ENCODE peak calls at places on chromosome 1, in nine cellular contexts. One of them, this sample, is unnamed.
A peak's percentile ranks its signal among the peaks of the same experiment; 100 is the strongest.

GRCh38 chr1:198880397-198880796 is 241.6 kb downstream of the PTPRC start:
- DNase-seq in right lobe of liver: no peak
- DNase-seq in GM12878: no peak
- DNase-seq in A549: no peak
- DNase-seq in heart left ventricle: no peak
- DNase-seq in H1: no peak
- DNase-seq in ovary: no peak
- DNase-seq in spleen: no peak
- DNase-seq in breast epithelium: no peak
- DNase-seq in this sample: no peak

GRCh38 chr1:25194576-25195020 is 37.7 kb downstream of the SYF2 start:
- DNase-seq in breast epithelium: no peak
- DNase-seq in right lobe of liver: no peak
- DNase-seq in ovary: no peak
- DNase-seq in H1: no peak
- DNase-seq in GM12878: no peak
- DNase-seq in spleen: no peak
- DNase-seq in heart left ventricle: peak; percentile 40
- DNase-seq in A549: no peak
- DNase-seq in this sample: no peak

GRCh38 chr1:107748529-107748928 is 216.5 kb downstream of the VAV3 start:
- DNase-seq in heart left ventricle: no peak
- DNase-seq in A549: peak; percentile 33
- DNase-seq in H1: no peak
- DNase-seq in spleen: no peak
- DNase-seq in breast epithelium: no peak
- DNase-seq in right lobe of liver: no peak
- DNase-seq in GM12878: no peak
- DNase-seq in ovary: no peak
- DNase-seq in this sample: no peak

GRCh38 chr1:154970631-154971340 is at the start of gene SHC1:
- DNase-seq in right lobe of liver: peak; percentile 92
- DNase-seq in heart left ventricle: peak; percentile 97
- DNase-seq in GM12878: no peak
- DNase-seq in A549: peak; percentile 93
- DNase-seq in H1: peak; percentile 90
- DNase-seq in ovary: peak; percentile 96
- DNase-seq in breast epithelium: peak; percentile 87
- DNase-seq in spleen: peak; percentile 92
- DNase-seq in this sample: peak; percentile 93

GRCh38 chr1:234533975-234534876 is 55.2 kb upstream of the TARBP1 start:
- DNase-seq in ovary: peak; percentile 99
- DNase-seq in spleen: peak; percentile 73
- DNase-seq in H1: no peak
- DNase-seq in A549: no peak
- DNase-seq in breast epithelium: peak; percentile 91
- DNase-seq in heart left ventricle: peak; percentile 93
- DNase-seq in right lobe of liver: peak; percentile 95
- DNase-seq in GM12878: no peak
- DNase-seq in this sample: peak; percentile 89

GRCh38 chr1:235127203-235127602 is 1.4 kb downstream of the TOMM20 start:
- DNase-seq in right lobe of liver: no peak
- DNase-seq in ovary: no peak
- DNase-seq in A549: no peak
- DNase-seq in breast epithelium: no peak
- DNase-seq in GM12878: no peak
- DNase-seq in heart left ventricle: no peak
- DNase-seq in H1: no peak
- DNase-seq in spleen: no peak
- DNase-seq in this sample: no peak

GRCh38 chr1:106555571-106555970 is 500.9 kb upstream of the PRMT6 start:
- DNase-seq in spleen: no peak
- DNase-seq in breast epithelium: no peak
- DNase-seq in ovary: no peak
- DNase-seq in H1: no peak
- DNase-seq in heart left ventricle: no peak
- DNase-seq in A549: no peak
- DNase-seq in GM12878: no peak
- DNase-seq in right lobe of liver: no peak
- DNase-seq in this sample: no peak

GRCh38 chr1:53060580-53060979 is 1.4 kb upstream of the PODN start:
- DNase-seq in H1: no peak
- DNase-seq in GM12878: no peak
- DNase-seq in spleen: no peak
- DNase-seq in breast epithelium: no peak
- DNase-seq in right lobe of liver: no peak
- DNase-seq in A549: no peak
- DNase-seq in heart left ventricle: no peak
- DNase-seq in ovary: peak; percentile 26
- DNase-seq in this sample: peak; percentile 55

GRCh38 chr1:108590947-108591346 is 31.0 kb downstream of the EEIG2 start:
- DNase-seq in GM12878: no peak
- DNase-seq in spleen: no peak
- DNase-seq in H1: no peak
- DNase-seq in A549: peak; percentile 67
- DNase-seq in breast epithelium: no peak
- DNase-seq in right lobe of liver: no peak
- DNase-seq in heart left ventricle: no peak
- DNase-seq in ovary: no peak
- DNase-seq in this sample: no peak

GRCh38 chr1:110003747-110004428 is 19.3 kb downstream of the AHCYL1 start:
- DNase-seq in H1: peak; percentile 53
- DNase-seq in A549: peak; percentile 88
- DNase-seq in spleen: no peak
- DNase-seq in GM12878: peak; percentile 45
- DNase-seq in right lobe of liver: peak; percentile 69
- DNase-seq in breast epithelium: peak; percentile 71
- DNase-seq in ovary: peak; percentile 67
- DNase-seq in heart left ventricle: peak; percentile 78
- DNase-seq in this sample: peak; percentile 93

GRCh38 chr1:11045428-11046269 is 1.4 kb downstream of the MASP2 start:
- DNase-seq in GM12878: no peak
- DNase-seq in A549: no peak
- DNase-seq in right lobe of liver: peak; percentile 77
- DNase-seq in H1: peak; percentile 88
- DNase-seq in breast epithelium: no peak
- DNase-seq in spleen: no peak
- DNase-seq in ovary: no peak
- DNase-seq in heart left ventricle: no peak
- DNase-seq in this sample: no peak

GRCh38 chr1:172916126-172916525 is 134.6 kb downstream of the TNFSF18 start:
- DNase-seq in heart left ventricle: no peak
- DNase-seq in spleen: no peak
- DNase-seq in GM12878: no peak
- DNase-seq in breast epithelium: no peak
- DNase-seq in right lobe of liver: no peak
- DNase-seq in H1: no peak
- DNase-seq in A549: no peak
- DNase-seq in ovary: no peak
- DNase-seq in this sample: no peak

DNA sequence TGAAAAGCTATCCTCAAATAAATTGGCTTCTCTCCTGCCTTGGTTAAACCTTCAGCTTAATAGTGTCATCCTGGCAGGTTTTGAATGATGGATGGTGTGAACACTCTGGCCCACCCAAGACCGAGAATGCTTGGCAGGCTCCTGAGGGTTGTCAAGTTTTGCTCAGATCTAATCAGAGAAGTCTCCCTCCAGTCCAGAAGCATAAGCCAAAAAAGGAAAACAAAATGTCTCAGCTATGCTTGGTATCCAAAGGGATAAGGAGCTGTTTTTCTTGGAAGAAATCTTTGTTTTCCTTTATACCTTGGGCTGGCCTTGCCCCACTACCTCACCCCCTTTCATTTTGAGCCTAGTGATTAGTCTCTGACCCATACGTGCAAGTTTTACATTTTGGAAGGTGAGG is 172.7 kb downstream of the CRB1 start:
- DNase-seq in GM12878: no peak
- DNase-seq in ovary: no peak
- DNase-seq in A549: no peak
- DNase-seq in right lobe of liver: no peak
- DNase-seq in heart left ventricle: no peak
- DNase-seq in H1: no peak
- DNase-seq in breast epithelium: no peak
- DNase-seq in spleen: no peak
- DNase-seq in this sample: no peak
- H3K27ac ChIP-seq in GM12878: no peak overlapping the region
- H3K27ac ChIP-seq in ovary: no peak overlapping the region
- H3K27ac ChIP-seq in A549: no peak overlapping the region
- H3K27ac ChIP-seq in right lobe of liver: no peak overlapping the region
- H3K27ac ChIP-seq in heart left ventricle: no peak overlapping the region
- H3K27ac ChIP-seq in H1: no peak overlapping the region
- H3K27ac ChIP-seq in breast epithelium: no peak overlapping the region
- H3K27ac ChIP-seq in spleen: no peak overlapping the region
- H3K27ac ChIP-seq in this sample: no peak overlapping the region

GRCh38 chr1:37398096-37398495 is 76.3 kb upstream of the ZC3H12A start:
- DNase-seq in H1: no peak
- DNase-seq in breast epithelium: no peak
- DNase-seq in GM12878: no peak
- DNase-seq in spleen: no peak
- DNase-seq in ovary: no peak
- DNase-seq in heart left ventricle: no peak
- DNase-seq in A549: no peak
- DNase-seq in right lobe of liver: no peak
- DNase-seq in this sample: no peak

GRCh38 chr1:37399205-37399604 is 75.2 kb upstream of the ZC3H12A start:
- DNase-seq in ovary: no peak
- DNase-seq in right lobe of liver: peak; percentile 71
- DNase-seq in heart left ventricle: no peak
- DNase-seq in spleen: no peak
- DNase-seq in H1: no peak
- DNase-seq in A549: no peak
- DNase-seq in breast epithelium: no peak
- DNase-seq in GM12878: no peak
- DNase-seq in this sample: no peak

GRCh38 chr1:37403166-37403565 is 71.2 kb upstream of the ZC3H12A start:
- DNase-seq in ovary: no peak
- DNase-seq in A549: no peak
- DNase-seq in H1: no peak
- DNase-seq in right lobe of liver: no peak
- DNase-seq in GM12878: no peak
- DNase-seq in heart left ventricle: no peak
- DNase-seq in spleen: no peak
- DNase-seq in breast epithelium: no peak
- DNase-seq in this sample: no peak

GRCh38 chr1:37394574-37395464 is 79.6 kb upstream of the ZC3H12A start:
- DNase-seq in ovary: no peak
- DNase-seq in breast epithelium: no peak
- DNase-seq in right lobe of liver: no peak
- DNase-seq in spleen: no peak
- DNase-seq in GM12878: no peak
- DNase-seq in heart left ventricle: no peak
- DNase-seq in A549: peak; percentile 28
- DNase-seq in H1: peak; percentile 80
- DNase-seq in this sample: no peak

DNA sequence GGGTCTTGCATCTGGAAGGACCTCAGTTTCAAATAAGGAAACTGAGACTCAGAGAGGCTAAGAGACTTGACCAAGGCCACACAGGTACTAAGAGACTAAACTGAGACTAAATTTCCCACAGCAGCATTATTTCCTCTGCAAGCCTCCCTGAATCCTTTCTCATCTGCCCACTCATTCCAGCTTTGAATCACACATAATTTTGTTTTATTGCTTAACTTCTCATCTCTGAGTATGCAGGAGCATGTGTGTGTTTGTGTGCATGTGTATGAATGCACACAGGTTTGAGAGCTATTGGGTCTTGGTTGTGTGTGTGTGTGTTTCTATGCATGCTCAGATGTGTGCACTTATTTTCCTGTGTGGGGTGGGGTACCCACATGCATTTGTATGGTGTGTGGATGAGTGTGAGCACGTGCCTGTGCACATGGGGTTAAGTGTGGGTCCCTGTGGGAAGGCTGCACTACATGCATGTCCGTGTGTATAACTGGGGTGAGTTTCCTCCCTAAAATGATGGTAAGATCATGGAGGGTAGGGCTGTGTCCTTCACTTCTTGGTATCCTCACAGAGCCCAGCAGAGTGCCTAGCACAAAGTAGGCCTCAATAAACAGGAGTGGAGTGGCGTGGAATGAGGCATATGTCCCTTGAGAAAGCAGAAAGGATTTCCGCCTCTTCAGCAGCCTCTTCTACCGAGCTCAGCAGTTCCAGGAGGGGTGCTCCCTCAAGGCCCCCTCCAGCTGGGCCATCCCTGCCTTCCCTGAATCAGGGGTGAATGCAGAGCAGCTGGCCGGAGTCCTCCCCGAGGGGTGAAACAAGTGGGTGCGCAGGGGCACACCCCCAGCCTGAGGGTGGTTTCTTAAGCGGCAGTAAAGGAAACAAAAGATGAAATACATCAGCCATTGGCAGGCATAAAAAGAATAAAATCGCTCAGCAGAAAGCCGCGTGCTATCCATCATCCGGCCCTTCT is 74.3 kb upstream of the ZC3H12A start:
- DNase-seq in GM12878: no peak
- DNase-seq in heart left ventricle: no peak
- DNase-seq in A549: no peak
- DNase-seq in H1: no peak
- DNase-seq in spleen: no peak
- DNase-seq in right lobe of liver: no peak
- DNase-seq in breast epithelium: no peak
- DNase-seq in ovary: no peak
- DNase-seq in this sample: no peak
- H3K4me3 ChIP-seq in GM12878: no peak overlapping the region
- H3K4me3 ChIP-seq in heart left ventricle: no peak overlapping the region
- H3K4me3 ChIP-seq in A549: no peak overlapping the region
- H3K4me3 ChIP-seq in H1: no peak overlapping the region
- H3K4me3 ChIP-seq in spleen: no peak overlapping the region
- H3K4me3 ChIP-seq in right lobe of liver: no peak overlapping the region
- H3K4me3 ChIP-seq in breast epithelium: no peak overlapping the region
- H3K4me3 ChIP-seq in ovary: no peak overlapping the region
- H3K4me3 ChIP-seq in this sample: no peak overlapping the region

DNA sequence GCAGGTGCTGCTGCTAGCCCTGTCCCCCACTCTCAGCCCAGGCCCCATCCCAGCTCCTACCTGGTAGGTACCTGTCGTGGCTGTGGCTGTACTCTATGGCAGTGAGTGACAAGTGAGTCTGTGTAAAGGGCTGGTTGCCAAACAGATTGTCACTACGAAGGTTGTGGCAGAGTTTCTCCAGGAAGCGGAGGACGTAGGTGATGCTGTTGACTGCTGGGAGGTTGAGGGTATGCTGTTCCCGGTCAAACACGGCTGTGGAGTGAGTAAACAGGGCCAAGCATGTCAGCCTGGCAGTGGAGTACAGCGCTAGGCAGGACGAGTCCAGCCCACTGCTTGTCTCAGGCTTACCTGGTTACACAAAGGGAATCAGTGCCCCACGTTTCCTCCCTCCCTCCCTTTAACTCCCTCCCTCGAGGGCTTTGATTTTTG is 24.8 kb upstream of the SLFNL1 start:
- DNase-seq in spleen: no peak
- DNase-seq in right lobe of liver: no peak
- DNase-seq in A549: no peak
- DNase-seq in heart left ventricle: no peak
- DNase-seq in breast epithelium: peak; percentile 69
- DNase-seq in H1: no peak
- DNase-seq in ovary: no peak
- DNase-seq in GM12878: no peak
- DNase-seq in this sample: peak; percentile 37
- TF ChIP-seq POLR2A in spleen: no peak
- TF ChIP-seq POLR2A in right lobe of liver: no peak
- TF ChIP-seq POLR2A in A549: no peak
- TF ChIP-seq POLR2A in heart left ventricle: no peak
- TF ChIP-seq POLR2A in breast epithelium: no peak
- TF ChIP-seq POLR2A in H1: no peak
- TF ChIP-seq POLR2A in ovary: no peak
- TF ChIP-seq POLR2A in GM12878: no peak
- TF ChIP-seq POLR2A in this sample: no peak

GRCh38 chr1:145956361-145956760 is 1.5 kb downstream of the LIX1L start:
- DNase-seq in breast epithelium: no peak
- DNase-seq in right lobe of liver: no peak
- DNase-seq in GM12878: no peak
- DNase-seq in spleen: no peak
- DNase-seq in ovary: no peak
- DNase-seq in A549: no peak
- DNase-seq in H1: no peak
- DNase-seq in heart left ventricle: no peak
- DNase-seq in this sample: no peak
- H3K27ac ChIP-seq in breast epithelium: peak overlapping the region; percentile 87
- H3K27ac ChIP-seq in right lobe of liver: peak overlapping the region; percentile 97
- H3K27ac ChIP-seq in GM12878: peak overlapping the region; percentile 73
- H3K27ac ChIP-seq in spleen: peak overlapping the region; percentile 99
- H3K27ac ChIP-seq in ovary: peak overlapping the region; percentile 83
- H3K27ac ChIP-seq in A549: peak overlapping the region; percentile 97
- H3K27ac ChIP-seq in H1: no peak overlapping the region
- H3K27ac ChIP-seq in heart left ventricle: peak overlapping the region; percentile 93
- H3K27ac ChIP-seq in this sample: peak overlapping the region; percentile 99